ENCODE peak calls at places on chromosomes 2 and 18, in seven cellular contexts. P is fibroblast of pulmonary artery, S is H9, K is OCI-LY7, G is neural crest cell, U is Peyer's patch, C is GM12865. V is an unnamed sample.

GRCh38 chr2:109405833-109406232 is 207.9 kb downstream of the SEPTIN10 start:
- DNase-seq in P (no peak), S (no peak), K (no peak), G (no peak), U (no peak), C (no peak), V (peak; percentile 81)

GRCh38 chr2:240435955-240436625 is 627 bp downstream of the GPC1 start:
- DNase-seq in P (peak; percentile 8), S (no peak), K (no peak), G (no peak), U (peak; percentile 57), C (no peak), V (peak; percentile 73)

GRCh38 chr2:3517948-3518495 is 1.3 kb downstream of the ADI1 start:
- DNase-seq in P (no peak), S (no peak), K (no peak), G (no peak), U (no peak), C (no peak), V (no peak)

GRCh38 chr2:241922396-241922795 is 52.9 kb downstream of the RTP5 start:
- DNase-seq in P (no peak), S (no peak), K (no peak), G (no peak), U (no peak), C (no peak), V (no peak)

GRCh38 chr18:79866889-79867574 is 69.3 kb downstream of the KCNG2 start:
- DNase-seq in P (peak; percentile 22), S (no peak), K (no peak), G (no peak), U (no peak), C (no peak), V (no peak)

GRCh38 chr18:7084766-7085080 is 32.9 kb downstream of the LAMA1 start:
- DNase-seq in P (peak; percentile 91), S (no peak), K (no peak), G (no peak), U (no peak), C (no peak), V (no peak)

GRCh38 chr2:166230024-166230723 is 102.4 kb upstream of the SCN1A start:
- DNase-seq in P (peak; percentile 64), S (no peak), K (no peak), G (no peak), U (no peak), C (no peak), V (no peak)

GRCh38 chr18:46939337-46939963 is 22.0 kb downstream of the KATNAL2 start:
- DNase-seq in P (peak; percentile 59), S (no peak), K (no peak), G (no peak), U (no peak), C (no peak), V (no peak)

GRCh38 chr2:120741514-120742448 is 6.1 kb downstream of the GLI2 start:
- DNase-seq in P (no peak), S (peak; percentile 45), K (no peak), G (peak; percentile 55), U (no peak), C (no peak), V (peak; percentile 40)

GRCh38 chr18:64785686-64786085 is 636.8 kb upstream of the LINC00305 start:
- DNase-seq in P (no peak), S (no peak), K (peak; percentile 58), G (no peak), U (no peak), C (no peak), V (no peak)

GRCh38 chr18:6624729-6625308 is 104.7 kb upstream of the ARHGAP28 start:
- DNase-seq in P (peak; percentile 61), S (no peak), K (no peak), G (no peak), U (no peak), C (no peak), V (no peak)

GRCh38 chr2:211114826-211115450 is 558.5 kb downstream of the CPS1 start:
- DNase-seq in P (peak; percentile 33), S (no peak), K (no peak), G (no peak), U (no peak), C (no peak), V (no peak)

GRCh38 chr2:8568543-8569302 is 113.1 kb upstream of the ID2 start:
- DNase-seq in P (no peak), S (peak; percentile 11), K (no peak), G (no peak), U (no peak), C (no peak), V (no peak)

GRCh38 chr2:29485631-29486030 is 370.4 kb downstream of the CLIP4 start:
- DNase-seq in P (peak; percentile 6), S (no peak), K (no peak), G (no peak), U (no peak), C (no peak), V (no peak)

GRCh38 chr2:159035790-159036411 is 67.5 kb downstream of the TANC1 start:
- DNase-seq in P (peak; percentile 59), S (peak; percentile 82), K (peak; percentile 2), G (no peak), U (peak; percentile 53), C (peak; percentile 37), V (no peak)
- TF ChIP-seq CTCF in P (peak; percentile 14), S (peak; percentile 68), K (no peak), G (no peak), U (peak; percentile 69), C (no peak), V (no peak)

DNA sequence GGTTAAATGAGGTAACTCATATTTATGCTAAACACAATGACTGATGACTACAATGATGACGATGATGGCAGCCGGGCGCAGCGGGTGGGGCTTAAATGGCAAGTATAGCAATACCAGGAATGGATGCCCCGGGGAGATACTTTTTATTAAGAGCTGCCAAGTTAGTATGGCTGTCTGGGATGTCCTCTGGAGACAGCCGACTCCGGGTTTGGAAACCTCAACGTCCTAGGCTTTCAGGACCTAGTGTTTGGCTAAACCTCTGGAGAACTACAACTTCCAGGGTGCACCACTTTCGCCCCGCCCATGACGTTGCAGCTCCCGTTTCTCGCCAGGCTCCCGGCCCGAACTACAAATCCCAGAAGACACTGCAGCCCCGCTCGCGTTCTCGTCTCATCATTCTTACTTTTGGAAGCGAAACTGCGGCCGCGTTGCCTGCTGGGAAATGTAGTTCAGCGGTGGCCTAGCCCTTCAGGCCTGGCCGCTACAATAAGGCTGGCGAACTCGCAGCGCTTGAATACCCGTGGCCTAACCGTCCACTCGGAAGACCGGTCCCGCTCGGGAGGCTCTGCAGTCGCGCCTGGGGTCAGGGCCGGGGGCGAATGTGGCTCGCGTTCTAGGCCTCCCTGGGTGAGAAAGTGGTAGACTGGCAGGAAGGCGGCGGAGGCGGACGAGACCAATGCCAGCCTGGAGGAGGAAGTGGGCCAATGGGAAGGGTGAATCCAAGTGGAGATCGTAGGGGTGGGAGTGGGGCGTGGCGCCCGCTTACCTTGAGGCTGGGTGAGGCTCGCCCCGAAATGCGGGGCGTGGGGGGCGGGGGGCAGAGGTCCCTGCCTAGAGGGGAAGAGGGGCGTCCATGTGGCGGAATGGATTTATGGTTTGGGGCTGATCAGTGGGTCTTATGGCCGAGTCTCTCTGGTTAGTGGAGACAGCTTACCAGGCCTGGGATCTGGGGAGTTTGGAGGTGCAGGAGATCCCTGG is at the start of gene SMARCAL1:
- DNase-seq in P (peak; percentile 98), S (peak; percentile 99), K (peak; percentile 98), G (peak; percentile 99), U (peak; percentile 100), C (peak; percentile 98), V (peak; percentile 99)
- TF ChIP-seq CTCF in P (no peak), S (no peak), K (no peak), G (no peak), U (peak; percentile 2), C (no peak), V (no peak)

GRCh38 chr18:45521777-45522176 is 93.5 kb upstream of the SLC14A2 start:
- DNase-seq in P (peak; percentile 18), S (no peak), K (no peak), G (no peak), U (no peak), C (peak; percentile 9), V (no peak)

GRCh38 chr18:45528712-45529336 is 86.5 kb upstream of the SLC14A2 start:
- DNase-seq in P (no peak), S (no peak), K (no peak), G (no peak), U (no peak), C (no peak), V (no peak)

GRCh38 chr18:45522371-45522770 is 92.9 kb upstream of the SLC14A2 start:
- DNase-seq in P (peak; percentile 30), S (no peak), K (no peak), G (no peak), U (no peak), C (no peak), V (no peak)

GRCh38 chr18:45527891-45528290 is 87.4 kb upstream of the SLC14A2 start:
- DNase-seq in P (no peak), S (no peak), K (no peak), G (no peak), U (no peak), C (no peak), V (no peak)

DNA sequence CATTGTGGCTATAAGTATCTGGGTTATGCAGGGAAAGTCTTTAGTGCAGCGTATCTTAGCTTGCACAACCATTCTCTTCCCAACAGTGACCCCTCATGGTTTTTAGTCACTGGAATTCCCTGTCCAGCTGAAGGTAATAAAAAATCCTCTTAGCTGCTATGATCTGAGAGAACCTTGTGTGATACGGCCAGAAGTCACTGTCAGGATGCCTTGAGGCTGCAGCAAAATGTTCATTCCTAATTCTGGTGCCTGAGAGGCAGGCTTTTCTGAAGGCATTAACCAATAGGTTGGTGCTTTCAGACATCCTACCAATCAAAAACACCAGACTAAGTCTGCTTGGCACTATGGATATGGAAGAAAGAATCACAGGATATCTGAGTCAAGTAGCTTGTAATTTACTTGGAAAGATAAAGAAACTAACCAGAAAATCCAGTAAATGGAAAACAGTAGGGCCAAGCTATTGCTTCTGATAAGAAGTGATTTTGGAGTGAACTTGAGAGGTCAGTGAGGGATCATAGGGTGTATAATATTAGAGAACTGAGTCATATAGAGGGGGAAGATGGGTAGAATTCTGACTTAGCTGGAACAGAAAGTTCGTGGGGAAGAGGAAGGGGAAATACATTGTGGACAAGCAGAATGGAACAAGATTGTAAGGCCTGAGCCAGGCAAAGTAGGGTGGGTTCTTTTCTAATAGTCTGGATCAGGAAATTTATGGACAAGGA is 89.0 kb upstream of the SLC14A2 start:
- DNase-seq in P (peak; percentile 6), S (no peak), K (no peak), G (no peak), U (no peak), C (no peak), V (no peak)
- TF ChIP-seq CTCF in P (no peak), S (no peak), K (no peak), G (no peak), U (peak; percentile 21), C (no peak), V (no peak)

GRCh38 chr2:217824223-217824622 is 178.6 kb downstream of the TNS1 start:
- DNase-seq in P (no peak), S (no peak), K (no peak), G (no peak), U (no peak), C (no peak), V (no peak)

GRCh38 chr2:217820904-217821303 is 181.9 kb downstream of the TNS1 start:
- DNase-seq in P (no peak), S (no peak), K (no peak), G (no peak), U (no peak), C (no peak), V (no peak)

GRCh38 chr2:217821536-217822147 is 181.2 kb downstream of the TNS1 start:
- DNase-seq in P (no peak), S (no peak), K (no peak), G (no peak), U (no peak), C (no peak), V (no peak)

GRCh38 chr2:217823626-217824025 is 179.2 kb downstream of the TNS1 start:
- DNase-seq in P (no peak), S (no peak), K (no peak), G (no peak), U (no peak), C (no peak), V (no peak)

GRCh38 chr2:217822296-217823252 is 180.2 kb downstream of the TNS1 start:
- DNase-seq in P (peak; percentile 28), S (peak; percentile 40), K (no peak), G (no peak), U (no peak), C (no peak), V (no peak)
- TF ChIP-seq CTCF in P (no peak), S (peak; percentile 44), K (no peak), G (no peak), U (no peak), C (no peak), V (no peak)